ENCODE peak calls at places on chromosomes 13 and 19, in five cellular contexts. P is H1, N is IMR-90, O is neuronal stem cell, V is mesenchymal stem cell. J is an unnamed sample.

GRCh38 chr19:14135985-14136508 is 342 bp downstream of the ASF1B start:
- DNase-seq in O (no peak), P (no peak), N (no peak), V (no peak), J (no peak)

GRCh38 chr13:54950546-54950945 is 1921.9 kb downstream of the OLFM4 start:
- DNase-seq in N (no peak), O (no peak), P (no peak), V (no peak), J (no peak)

GRCh38 chr19:45075215-45076028 is 856 bp downstream of the ZNF296 start:
- DNase-seq in V (no peak), N (no peak), P (no peak), O (no peak), J (peak; percentile 77)

GRCh38 chr13:56335775-56336174 is 804.9 kb upstream of the PRR20A start:
- DNase-seq in O (no peak), P (no peak), N (no peak), V (no peak), J (no peak)

GRCh38 chr13:66154981-66155380 is 1075.2 kb downstream of the PCDH9 start:
- DNase-seq in V (no peak), N (peak; percentile 16), O (no peak), P (no peak), J (no peak)

GRCh38 chr19:1169921-1170885 is 3.9 kb downstream of the SBNO2 start:
- DNase-seq in V (peak; percentile 54), N (peak; percentile 83), P (no peak), O (no peak), J (no peak)

GRCh38 chr19:7478173-7478842 is 10.5 kb downstream of the PEX11G start:
- DNase-seq in N (no peak), O (no peak), V (no peak), P (no peak), J (no peak)

GRCh38 chr19:55300821-55301458 is 17.1 kb downstream of the BRSK1 start:
- DNase-seq in N (no peak), O (peak; percentile 63), V (no peak), P (no peak), J (no peak)

GRCh38 chr19:29531458-29532025 is 5.7 kb downstream of the VSTM2B start:
- DNase-seq in V (no peak), P (no peak), O (no peak), N (no peak), J (no peak)

GRCh38 chr19:6125571-6125989 is 9.9 kb upstream of the ACSBG2 start:
- DNase-seq in O (no peak), V (peak; percentile 78), P (peak; percentile 47), N (peak; percentile 77), J (peak; percentile 88)

GRCh38 chr19:8151499-8152035 is 2.2 kb upstream of the FBN3 start:
- DNase-seq in V (no peak), P (no peak), O (no peak), N (no peak), J (no peak)

GRCh38 chr19:52722062-52723005 is 12.5 kb downstream of the ZNF611 start:
- DNase-seq in O (no peak), V (peak; percentile 88), N (peak; percentile 93), P (no peak), J (no peak)

GRCh38 chr19:33208904-33209843 is 15.0 kb downstream of the LRP3 start:
- DNase-seq in O (no peak), V (no peak), N (no peak), P (no peak), J (no peak)

GRCh38 chr13:24264976-24265375 is 44.4 kb upstream of the C1QTNF9 start:
- DNase-seq in P (no peak), V (no peak), N (no peak), O (no peak), J (no peak)

GRCh38 chr19:18396471-18397241 is 766 bp downstream of the LRRC25 start:
- DNase-seq in V (no peak), P (no peak), O (no peak), N (no peak), J (no peak)

GRCh38 chr19:18397242-18398202 is at the start of gene LRRC25:
- DNase-seq in P (no peak), N (no peak), O (peak; percentile 57), V (no peak), J (peak; percentile 70)

GRCh38 chr19:18393836-18394235 is 3.6 kb downstream of the LRRC25 start:
- DNase-seq in O (no peak), V (no peak), N (no peak), P (no peak), J (no peak)

GRCh38 chr19:18401580-18402112 is 4.2 kb upstream of the LRRC25 start:
- DNase-seq in V (peak; percentile 82), P (no peak), N (peak; percentile 69), O (no peak), J (peak; percentile 81)

DNA sequence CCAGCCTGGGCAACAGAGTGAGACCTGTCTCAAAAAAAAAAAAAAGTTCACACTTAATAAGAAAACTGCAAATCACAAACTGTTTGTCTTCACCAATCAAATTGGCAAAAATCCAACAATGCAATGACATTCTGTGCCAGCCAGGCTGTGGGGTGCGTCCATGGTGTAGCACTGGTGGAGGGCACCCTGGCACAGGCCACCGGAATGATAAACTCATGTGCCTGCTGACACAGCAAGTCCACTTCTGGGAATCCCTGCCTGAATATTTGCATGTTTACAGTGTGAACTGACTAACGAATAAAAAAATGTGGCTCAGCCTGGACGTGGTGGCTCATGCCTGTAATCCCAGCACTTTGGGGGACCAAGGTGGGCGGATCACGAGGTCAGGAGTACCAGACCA is 1.6 kb upstream of the LRRC25 start:
- DNase-seq in P (no peak), V (peak; percentile 80), N (peak; percentile 87), O (no peak), J (no peak)
- H3K4me1 ChIP-seq in P (peaks cover 2% of the 10 kb centered on the region), V (peaks cover 33% of the 10 kb centered on the region), N (peaks cover 21% of the 10 kb centered on the region), O (peaks cover 9% of the 10 kb centered on the region), J (no peaks in the 10 kb centered on the region)

GRCh38 chr13:33828431-33829129 is 10.6 kb downstream of the RFC3 start:
- DNase-seq in P (no peak), N (no peak), O (no peak), V (no peak), J (no peak)
- H2BK15ac ChIP-seq in P (no peak overlapping the region), N (no peak overlapping the region), O (no peak overlapping the region), V (no peak overlapping the region), J (no peak overlapping the region)

DNA sequence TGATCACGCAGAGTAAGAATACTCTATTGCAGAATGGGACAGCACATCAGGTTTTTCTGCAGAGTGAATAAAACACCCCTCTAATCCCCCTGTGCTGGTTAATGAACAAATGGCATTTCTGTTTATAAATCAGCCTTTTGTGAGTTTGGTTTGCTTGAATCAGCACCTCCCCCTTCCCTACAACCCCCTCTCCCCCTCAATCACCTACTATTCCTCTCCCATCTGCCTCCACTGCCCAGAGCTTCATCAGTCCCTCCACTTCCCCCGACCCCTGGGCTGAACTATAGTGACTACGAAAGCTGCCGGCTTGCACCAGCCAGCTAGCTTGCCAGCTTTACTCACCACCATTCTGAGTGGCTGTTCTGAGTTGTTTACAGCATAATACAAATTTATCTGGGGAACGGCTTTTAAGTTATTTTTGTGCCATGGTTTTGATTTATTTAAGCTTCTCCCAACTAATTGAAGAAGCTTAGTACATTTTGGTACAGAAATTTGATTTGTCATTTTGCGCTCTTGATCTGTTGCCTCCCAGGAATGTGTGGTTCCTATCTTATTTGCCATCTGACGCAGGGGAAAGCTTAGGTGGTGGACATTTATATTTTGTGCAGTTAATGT is 41.8 kb upstream of the WDFY2 start:
- DNase-seq in V (peak; percentile 35), N (peak; percentile 32), P (no peak), O (no peak), J (peak; percentile 25)
- H3K4me3 ChIP-seq in V (no peak overlapping the region), N (no peak overlapping the region), P (no peak overlapping the region), O (no peak overlapping the region), J (no peak overlapping the region)

GRCh38 chr13:50730496-50731171 is 112.9 kb downstream of the DLEU7 start:
- DNase-seq in V (no peak), P (no peak), N (no peak), O (no peak), J (no peak)

GRCh38 chr13:50735071-50735470 is 108.4 kb downstream of the DLEU7 start:
- DNase-seq in V (no peak), P (no peak), O (no peak), N (no peak), J (no peak)

GRCh38 chr13:50731400-50731799 is 112.1 kb downstream of the DLEU7 start:
- DNase-seq in N (peak; percentile 54), O (no peak), P (no peak), V (peak; percentile 75), J (no peak)

GRCh38 chr13:50733392-50733791 is 110.1 kb downstream of the DLEU7 start:
- DNase-seq in N (no peak), V (no peak), P (no peak), O (no peak), J (no peak)

GRCh38 chr13:50732712-50733111 is 110.8 kb downstream of the DLEU7 start:
- DNase-seq in N (peak; percentile 19), V (peak; percentile 50), O (no peak), P (no peak), J (no peak)
- H3K4me1 ChIP-seq in N (no peaks in the 10 kb centered on the region), V (no peaks in the 10 kb centered on the region), O (no peaks in the 10 kb centered on the region), P (no peaks in the 10 kb centered on the region), J (no peaks in the 10 kb centered on the region)

GRCh38 chr13:100560498-100561215 is 27.9 kb downstream of the GGACT start:
- DNase-seq in V (no peak), O (no peak), P (no peak), N (no peak), J (no peak)

GRCh38 chr13:100563779-100564178 is 24.8 kb downstream of the GGACT start:
- DNase-seq in O (no peak), N (no peak), V (no peak), P (no peak), J (no peak)

GRCh38 chr13:100564444-100565223 is 24.0 kb downstream of the GGACT start:
- DNase-seq in P (no peak), O (no peak), V (no peak), N (no peak), J (no peak)

GRCh38 chr13:100559886-100560285 is 28.7 kb downstream of the GGACT start:
- DNase-seq in O (no peak), N (no peak), P (no peak), V (no peak), J (no peak)

GRCh38 chr13:100561599-100562204 is 26.9 kb downstream of the GGACT start:
- DNase-seq in O (no peak), P (no peak), N (no peak), V (no peak), J (no peak)
- H2BK15ac ChIP-seq in O (no peak overlapping the region), P (no peak overlapping the region), N (no peak overlapping the region), V (no peak overlapping the region), J (no peak overlapping the region)

DNA sequence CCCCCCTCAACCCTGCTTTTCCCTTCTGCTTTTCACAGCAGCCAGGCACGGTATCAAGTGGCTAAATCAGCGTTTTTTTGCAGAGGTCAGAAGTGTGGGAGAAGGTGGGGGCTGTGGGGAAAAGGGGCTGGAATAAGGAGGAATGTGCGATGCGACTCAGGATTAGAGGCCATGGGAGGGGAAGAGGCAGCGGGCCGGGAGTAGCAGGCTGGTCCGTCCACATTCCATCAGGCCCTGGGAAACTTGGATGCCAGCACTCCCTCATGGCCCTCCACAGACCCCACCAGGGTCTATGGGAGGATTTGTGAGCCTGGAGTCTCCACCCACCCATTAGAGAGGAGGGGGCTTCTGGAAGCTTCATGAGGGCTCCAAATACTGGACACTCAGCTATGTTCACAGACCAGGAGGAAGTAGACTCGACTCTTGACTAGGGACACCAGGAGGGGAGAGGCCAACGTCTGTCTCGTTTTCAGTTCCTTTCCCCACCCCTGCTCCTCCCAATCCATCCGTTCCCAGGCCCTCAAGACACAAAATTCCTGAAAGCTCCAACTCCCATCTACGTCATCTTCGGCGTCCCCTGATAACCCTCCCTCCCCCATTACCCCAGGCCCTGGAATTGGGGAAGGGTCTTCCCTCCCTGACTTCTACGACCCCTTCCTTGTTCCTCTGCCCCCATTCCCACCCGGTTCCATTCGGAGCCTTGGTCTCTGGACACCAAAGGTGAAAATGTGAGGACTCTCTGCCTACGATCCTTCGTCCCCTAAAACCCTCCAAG is 3.3 kb upstream of the KCNC3 start:
- DNase-seq in P (no peak), N (no peak), V (no peak), O (no peak), J (peak; percentile 92)
- H3K4me3 ChIP-seq in P (peak overlapping the region; percentile 87), N (no peak overlapping the region), V (no peak overlapping the region), O (peak overlapping the region; percentile 77), J (peak overlapping the region; percentile 44)

GRCh38 chr13:46627462-46627861 is 74.5 kb downstream of the LRCH1 start:
- DNase-seq in N (no peak), V (no peak), P (no peak), O (no peak), J (no peak)
- H3K4me1 ChIP-seq in N (peaks cover 8% of the 10 kb centered on the region), V (peaks cover 3% of the 10 kb centered on the region), P (peaks cover 23% of the 10 kb centered on the region), O (peaks cover 11% of the 10 kb centered on the region), J (peaks cover 8% of the 10 kb centered on the region)